ENCODE peak calls at places on chromosomes 5 and 9, in seven cellular contexts. One of them, this sample, is unnamed.

GRCh38 chr5:3380689-3381088 is 214.9 kb upstream of the IRX1 start:
- DNase-seq in H54: no peak
- DNase-seq in NCI-H1694: no peak
- DNase-seq in HL-60: no peak
- DNase-seq in GDM1: no peak
- DNase-seq in A673: no peak
- DNase-seq in H9: no peak
- DNase-seq in this sample: no peak

GRCh38 chr5:142979636-142980035 is 209.5 kb downstream of the ARHGAP26 start:
- DNase-seq in H54: no peak
- DNase-seq in NCI-H1694: no peak
- DNase-seq in HL-60: no peak
- DNase-seq in GDM1: no peak
- DNase-seq in A673: peak
- DNase-seq in H9: peak
- DNase-seq in this sample: peak

GRCh38 chr5:56155992-56156584 is 77.0 kb downstream of the ANKRD55 start:
- DNase-seq in H54: no peak
- DNase-seq in NCI-H1694: no peak
- DNase-seq in HL-60: no peak
- DNase-seq in GDM1: peak
- DNase-seq in A673: no peak
- DNase-seq in H9: no peak
- DNase-seq in this sample: no peak

GRCh38 chr5:169893586-169893985 is 86.7 kb downstream of the INSYN2B start:
- DNase-seq in H54: no peak
- DNase-seq in NCI-H1694: no peak
- DNase-seq in HL-60: no peak
- DNase-seq in GDM1: no peak
- DNase-seq in A673: no peak
- DNase-seq in H9: no peak
- DNase-seq in this sample: no peak

GRCh38 chr5:83776437-83777031 is 55.9 kb upstream of the HAPLN1 start:
- DNase-seq in H54: no peak
- DNase-seq in NCI-H1694: no peak
- DNase-seq in HL-60: no peak
- DNase-seq in GDM1: no peak
- DNase-seq in A673: no peak
- DNase-seq in H9: no peak
- DNase-seq in this sample: no peak

GRCh38 chr5:38866362-38867070 is 20.7 kb downstream of the OSMR start:
- DNase-seq in H54: no peak
- DNase-seq in NCI-H1694: no peak
- DNase-seq in HL-60: no peak
- DNase-seq in GDM1: no peak
- DNase-seq in A673: no peak
- DNase-seq in H9: no peak
- DNase-seq in this sample: peak

GRCh38 chr5:3326569-3327232 is 268.9 kb upstream of the IRX1 start:
- DNase-seq in H54: no peak
- DNase-seq in NCI-H1694: no peak
- DNase-seq in HL-60: no peak
- DNase-seq in GDM1: no peak
- DNase-seq in A673: no peak
- DNase-seq in H9: no peak
- DNase-seq in this sample: no peak

GRCh38 chr9:135456436-135457104 is 23.0 kb upstream of the PPP1R26 start:
- DNase-seq in H54: no peak
- DNase-seq in NCI-H1694: peak
- DNase-seq in HL-60: no peak
- DNase-seq in GDM1: no peak
- DNase-seq in A673: no peak
- DNase-seq in H9: no peak
- DNase-seq in this sample: no peak

GRCh38 chr5:79235578-79236363 is at the start of gene JMY:
- DNase-seq in H54: peak
- DNase-seq in NCI-H1694: peak
- DNase-seq in HL-60: peak
- DNase-seq in GDM1: peak
- DNase-seq in A673: peak
- DNase-seq in H9: peak
- DNase-seq in this sample: peak

GRCh38 chr5:72951850-72952468 is 3.9 kb upstream of the FCHO2 start:
- DNase-seq in H54: peak
- DNase-seq in NCI-H1694: no peak
- DNase-seq in HL-60: no peak
- DNase-seq in GDM1: no peak
- DNase-seq in A673: no peak
- DNase-seq in H9: no peak
- DNase-seq in this sample: peak

GRCh38 chr9:106487256-106487655 is 375.7 kb upstream of the ZNF462 start:
- DNase-seq in H54: no peak
- DNase-seq in NCI-H1694: no peak
- DNase-seq in HL-60: no peak
- DNase-seq in GDM1: no peak
- DNase-seq in A673: no peak
- DNase-seq in H9: no peak
- DNase-seq in this sample: no peak

GRCh38 chr9:14910178-14910805 is at the start of gene FREM1:
- DNase-seq in H54: no peak
- DNase-seq in NCI-H1694: peak
- DNase-seq in HL-60: no peak
- DNase-seq in GDM1: no peak
- DNase-seq in A673: peak
- DNase-seq in H9: peak
- DNase-seq in this sample: peak

GRCh38 chr9:84697494-84698114 is 28.1 kb downstream of the NTRK2 start:
- DNase-seq in H54: peak
- DNase-seq in NCI-H1694: peak
- DNase-seq in HL-60: no peak
- DNase-seq in GDM1: peak
- DNase-seq in A673: peak
- DNase-seq in H9: peak
- DNase-seq in this sample: peak

GRCh38 chr9:33942471-33943083 is 106.1 kb downstream of the UBAP2 start:
- DNase-seq in H54: peak
- DNase-seq in NCI-H1694: no peak
- DNase-seq in HL-60: no peak
- DNase-seq in GDM1: no peak
- DNase-seq in A673: peak
- DNase-seq in H9: no peak
- DNase-seq in this sample: peak

GRCh38 chr5:10233505-10233904 is 16.2 kb downstream of the ATPSCKMT start:
- DNase-seq in H54: peak
- DNase-seq in NCI-H1694: no peak
- DNase-seq in HL-60: no peak
- DNase-seq in GDM1: no peak
- DNase-seq in A673: peak
- DNase-seq in H9: no peak
- DNase-seq in this sample: peak

GRCh38 chr5:53971566-53971965 is 338.8 kb downstream of the ARL15 start:
- DNase-seq in H54: no peak
- DNase-seq in NCI-H1694: no peak
- DNase-seq in HL-60: no peak
- DNase-seq in GDM1: no peak
- DNase-seq in A673: no peak
- DNase-seq in H9: no peak
- DNase-seq in this sample: peak

GRCh38 chr5:80559244-80559643 is 10.8 kb downstream of the ANKRD34B start:
- DNase-seq in H54: no peak
- DNase-seq in NCI-H1694: no peak
- DNase-seq in HL-60: no peak
- DNase-seq in GDM1: no peak
- DNase-seq in A673: no peak
- DNase-seq in H9: no peak
- DNase-seq in this sample: no peak

GRCh38 chr9:91816356-91816755 is 133.7 kb downstream of the ROR2 start:
- DNase-seq in H54: no peak
- DNase-seq in NCI-H1694: no peak
- DNase-seq in HL-60: no peak
- DNase-seq in GDM1: no peak
- DNase-seq in A673: no peak
- DNase-seq in H9: no peak
- DNase-seq in this sample: no peak

GRCh38 chr5:10331341-10331796 is 22.1 kb upstream of the MARCHF6 start:
- DNase-seq in H54: no peak
- DNase-seq in NCI-H1694: peak
- DNase-seq in HL-60: no peak
- DNase-seq in GDM1: no peak
- DNase-seq in A673: no peak
- DNase-seq in H9: no peak
- DNase-seq in this sample: peak

GRCh38 chr9:110923601-110924000 is 114.7 kb downstream of the LPAR1 start:
- DNase-seq in H54: no peak
- DNase-seq in NCI-H1694: no peak
- DNase-seq in HL-60: no peak
- DNase-seq in GDM1: no peak
- DNase-seq in A673: peak
- DNase-seq in H9: no peak
- DNase-seq in this sample: peak

GRCh38 chr9:93126151-93126781 is 7.8 kb downstream of the NINJ1 start:
- DNase-seq in H54: no peak
- DNase-seq in NCI-H1694: no peak
- DNase-seq in HL-60: no peak
- DNase-seq in GDM1: no peak
- DNase-seq in A673: no peak
- DNase-seq in H9: peak
- DNase-seq in this sample: no peak

GRCh38 chr9:95820076-95820475 is 55.4 kb upstream of the ERCC6L2 start:
- DNase-seq in H54: no peak
- DNase-seq in NCI-H1694: no peak
- DNase-seq in HL-60: no peak
- DNase-seq in GDM1: no peak
- DNase-seq in A673: no peak
- DNase-seq in H9: no peak
- DNase-seq in this sample: no peak

GRCh38 chr5:10328323-10328722 is 20.6 kb upstream of the CMBL start:
- DNase-seq in H54: no peak
- DNase-seq in NCI-H1694: no peak
- DNase-seq in HL-60: no peak
- DNase-seq in GDM1: no peak
- DNase-seq in A673: no peak
- DNase-seq in H9: peak
- DNase-seq in this sample: peak

GRCh38 chr5:142756576-142756975 is 13.6 kb upstream of the ARHGAP26 start:
- DNase-seq in H54: no peak
- DNase-seq in NCI-H1694: no peak
- DNase-seq in HL-60: no peak
- DNase-seq in GDM1: no peak
- DNase-seq in A673: peak
- DNase-seq in H9: no peak
- DNase-seq in this sample: no peak

GRCh38 chr5:20109326-20109725 is 121.3 kb upstream of the CDH18 start:
- DNase-seq in H54: no peak
- DNase-seq in NCI-H1694: no peak
- DNase-seq in HL-60: no peak
- DNase-seq in GDM1: no peak
- DNase-seq in A673: no peak
- DNase-seq in H9: no peak
- DNase-seq in this sample: no peak

GRCh38 chr9:114501786-114502682 is 3.2 kb downstream of the WHRN start:
- DNase-seq in H54: peak
- DNase-seq in NCI-H1694: no peak
- DNase-seq in HL-60: no peak
- DNase-seq in GDM1: no peak
- DNase-seq in A673: peak
- DNase-seq in H9: no peak
- DNase-seq in this sample: peak

GRCh38 chr9:77933019-77933418 is 98.6 kb downstream of the GNAQ start:
- DNase-seq in H54: no peak
- DNase-seq in NCI-H1694: no peak
- DNase-seq in HL-60: no peak
- DNase-seq in GDM1: no peak
- DNase-seq in A673: no peak
- DNase-seq in H9: no peak
- DNase-seq in this sample: peak

GRCh38 chr5:6598351-6598900 is 34.4 kb downstream of the NSUN2 start:
- DNase-seq in H54: no peak
- DNase-seq in NCI-H1694: no peak
- DNase-seq in HL-60: no peak
- DNase-seq in GDM1: no peak
- DNase-seq in A673: no peak
- DNase-seq in H9: no peak
- DNase-seq in this sample: peak

GRCh38 chr5:176319827-176320554 is 41.6 kb downstream of the KIAA1191 start:
- DNase-seq in H54: no peak
- DNase-seq in NCI-H1694: no peak
- DNase-seq in HL-60: no peak
- DNase-seq in GDM1: no peak
- DNase-seq in A673: peak
- DNase-seq in H9: no peak
- DNase-seq in this sample: peak

GRCh38 chr5:54610197-54610898 is 92.8 kb downstream of the SNX18 start:
- DNase-seq in H54: no peak
- DNase-seq in NCI-H1694: no peak
- DNase-seq in HL-60: peak
- DNase-seq in GDM1: peak
- DNase-seq in A673: peak
- DNase-seq in H9: no peak
- DNase-seq in this sample: peak

GRCh38 chr5:96896806-96897205 is 20.5 kb downstream of the ERAP2 start:
- DNase-seq in H54: no peak
- DNase-seq in NCI-H1694: no peak
- DNase-seq in HL-60: no peak
- DNase-seq in GDM1: no peak
- DNase-seq in A673: no peak
- DNase-seq in H9: no peak
- DNase-seq in this sample: no peak

GRCh38 chr5:94670726-94671125 is 52.3 kb downstream of the SLF1 start:
- DNase-seq in H54: no peak
- DNase-seq in NCI-H1694: no peak
- DNase-seq in HL-60: no peak
- DNase-seq in GDM1: no peak
- DNase-seq in A673: no peak
- DNase-seq in H9: no peak
- DNase-seq in this sample: peak

GRCh38 chr9:117278020-117278419 is 136.8 kb downstream of the ASTN2 start:
- DNase-seq in H54: no peak
- DNase-seq in NCI-H1694: peak
- DNase-seq in HL-60: no peak
- DNase-seq in GDM1: no peak
- DNase-seq in A673: no peak
- DNase-seq in H9: no peak
- DNase-seq in this sample: no peak

GRCh38 chr9:17531642-17532254 is 47.1 kb upstream of the SH3GL2 start:
- DNase-seq in H54: peak
- DNase-seq in NCI-H1694: peak
- DNase-seq in HL-60: no peak
- DNase-seq in GDM1: no peak
- DNase-seq in A673: peak
- DNase-seq in H9: no peak
- DNase-seq in this sample: peak

GRCh38 chr5:14628346-14628745 is 36.2 kb upstream of the OTULIN start:
- DNase-seq in H54: no peak
- DNase-seq in NCI-H1694: no peak
- DNase-seq in HL-60: peak
- DNase-seq in GDM1: peak
- DNase-seq in A673: peak
- DNase-seq in H9: peak
- DNase-seq in this sample: peak

GRCh38 chr9:21872696-21873095 is 70.3 kb downstream of the MTAP start:
- DNase-seq in H54: no peak
- DNase-seq in NCI-H1694: no peak
- DNase-seq in HL-60: no peak
- DNase-seq in GDM1: no peak
- DNase-seq in A673: peak
- DNase-seq in H9: no peak
- DNase-seq in this sample: no peak

This sample was measured in fibroblast of lung.